ENCODE peak calls at places on chromosomes 6 and 20, in four cellular contexts. One of them, this sample, is unnamed.

GRCh38 chr6:155248021-155249001 is 15.5 kb upstream of the CLDN20 start:
- DNase-seq in SW480: peak
- DNase-seq in lower lobe of right lung: peak
- DNase-seq in ACHN: peak
- DNase-seq in this sample: peak

GRCh38 chr6:38695227-38695900 is 7.6 kb downstream of the GLO1 start:
- DNase-seq in SW480: no peak
- DNase-seq in lower lobe of right lung: no peak
- DNase-seq in ACHN: no peak
- DNase-seq in this sample: no peak

GRCh38 chr6:125546827-125547226 is 202.6 kb upstream of the HEY2 start:
- DNase-seq in SW480: peak
- DNase-seq in lower lobe of right lung: no peak
- DNase-seq in ACHN: no peak
- DNase-seq in this sample: peak

GRCh38 chr6:150076196-150076893 is 7.4 kb upstream of the ULBP3 start:
- DNase-seq in SW480: peak
- DNase-seq in lower lobe of right lung: no peak
- DNase-seq in ACHN: peak
- DNase-seq in this sample: no peak

GRCh38 chr6:15523679-15524630 is 138.9 kb downstream of the DTNBP1 start:
- DNase-seq in SW480: no peak
- DNase-seq in lower lobe of right lung: no peak
- DNase-seq in ACHN: no peak
- DNase-seq in this sample: no peak

GRCh38 chr6:132464538-132465256 is 48.2 kb downstream of the STX7 start:
- DNase-seq in SW480: no peak
- DNase-seq in lower lobe of right lung: no peak
- DNase-seq in ACHN: peak
- DNase-seq in this sample: peak

GRCh38 chr6:6724319-6725119 is 136.0 kb downstream of the LY86 start:
- DNase-seq in SW480: peak
- DNase-seq in lower lobe of right lung: peak
- DNase-seq in ACHN: peak
- DNase-seq in this sample: peak

GRCh38 chr6:36123270-36124139 is 6.8 kb upstream of the MAPK13 start:
- DNase-seq in SW480: peak
- DNase-seq in lower lobe of right lung: peak
- DNase-seq in ACHN: peak
- DNase-seq in this sample: peak

GRCh38 chr6:35811699-35811995 is 6.5 kb downstream of the LHFPL5 start:
- DNase-seq in SW480: no peak
- DNase-seq in lower lobe of right lung: no peak
- DNase-seq in ACHN: no peak
- DNase-seq in this sample: no peak

GRCh38 chr6:157503018-157503747 is 122.2 kb downstream of the ZDHHC14 start:
- DNase-seq in SW480: no peak
- DNase-seq in lower lobe of right lung: no peak
- DNase-seq in ACHN: no peak
- DNase-seq in this sample: no peak

GRCh38 chr6:85186546-85187170 is 263.2 kb upstream of the NT5E start:
- DNase-seq in SW480: no peak
- DNase-seq in lower lobe of right lung: no peak
- DNase-seq in ACHN: no peak
- DNase-seq in this sample: no peak

GRCh38 chr20:1456300-1456699 is 10.3 kb downstream of the NSFL1C start:
- DNase-seq in SW480: no peak
- DNase-seq in lower lobe of right lung: no peak
- DNase-seq in ACHN: peak
- DNase-seq in this sample: no peak

GRCh38 chr20:16125810-16126209 is 447.4 kb downstream of the KIF16B start:
- DNase-seq in SW480: no peak
- DNase-seq in lower lobe of right lung: no peak
- DNase-seq in ACHN: no peak
- DNase-seq in this sample: no peak

GRCh38 chr6:157774153-157775135 is 48.6 kb upstream of the SNX9 start:
- DNase-seq in SW480: no peak
- DNase-seq in lower lobe of right lung: no peak
- DNase-seq in ACHN: no peak
- DNase-seq in this sample: no peak

GRCh38 chr20:59810376-59811187 is 122.9 kb downstream of the SYCP2 start:
- DNase-seq in SW480: no peak
- DNase-seq in lower lobe of right lung: no peak
- DNase-seq in ACHN: no peak
- DNase-seq in this sample: no peak

GRCh38 chr6:90107721-90108364 is 188.8 kb downstream of the BACH2 start:
- DNase-seq in SW480: no peak
- DNase-seq in lower lobe of right lung: no peak
- DNase-seq in ACHN: no peak
- DNase-seq in this sample: no peak